ENCODE peak calls at places on chromosomes 12 and 14, in four cellular contexts. One of them, this sample, is unnamed.

GRCh38 chr12:130300090-130300489 is 37.6 kb upstream of the PIWIL1 start:
- DNase-seq in NCI-H446: no peak
- DNase-seq in glutamatergic neuron: no peak
- DNase-seq in upper lobe of right lung: no peak
- DNase-seq in this sample: no peak

GRCh38 chr12:57815177-57816000 is 3.1 kb downstream of the AVIL start:
- DNase-seq in upper lobe of right lung: peak
- DNase-seq in NCI-H446: no peak
- DNase-seq in glutamatergic neuron: no peak
- DNase-seq in this sample: peak

GRCh38 chr12:29521951-29522350 is 24.5 kb upstream of the OVCH1 start:
- DNase-seq in NCI-H446: no peak
- DNase-seq in glutamatergic neuron: no peak
- DNase-seq in upper lobe of right lung: no peak
- DNase-seq in this sample: no peak

GRCh38 chr12:107131832-107132616 is 38.7 kb upstream of the CRY1 start:
- DNase-seq in NCI-H446: peak
- DNase-seq in upper lobe of right lung: no peak
- DNase-seq in glutamatergic neuron: no peak
- DNase-seq in this sample: peak

GRCh38 chr12:64746663-64747062 is 12.5 kb downstream of the GNS start:
- DNase-seq in glutamatergic neuron: no peak
- DNase-seq in NCI-H446: no peak
- DNase-seq in upper lobe of right lung: no peak
- DNase-seq in this sample: no peak

GRCh38 chr12:57630891-57631433 is 2.0 kb downstream of the B4GALNT1 start:
- DNase-seq in glutamatergic neuron: no peak
- DNase-seq in NCI-H446: no peak
- DNase-seq in upper lobe of right lung: no peak
- DNase-seq in this sample: no peak

GRCh38 chr12:632102-632696 is 31.0 kb downstream of the NINJ2 start:
- DNase-seq in glutamatergic neuron: no peak
- DNase-seq in NCI-H446: no peak
- DNase-seq in upper lobe of right lung: no peak
- DNase-seq in this sample: no peak

GRCh38 chr12:67893003-67893402 is 96.2 kb upstream of the IFNG-AS1 start:
- DNase-seq in glutamatergic neuron: no peak
- DNase-seq in upper lobe of right lung: no peak
- DNase-seq in NCI-H446: no peak
- DNase-seq in this sample: no peak

GRCh38 chr12:28620281-28620680 is 430.0 kb downstream of the CCDC91 start:
- DNase-seq in upper lobe of right lung: no peak
- DNase-seq in NCI-H446: no peak
- DNase-seq in glutamatergic neuron: no peak
- DNase-seq in this sample: no peak

GRCh38 chr12:109247831-109248654 is 61.0 kb downstream of the FOXN4 start:
- DNase-seq in upper lobe of right lung: no peak
- DNase-seq in glutamatergic neuron: no peak
- DNase-seq in NCI-H446: no peak
- DNase-seq in this sample: no peak

GRCh38 chr12:19992311-19992710 is 376.0 kb upstream of the PDE3A start:
- DNase-seq in upper lobe of right lung: no peak
- DNase-seq in glutamatergic neuron: no peak
- DNase-seq in NCI-H446: no peak
- DNase-seq in this sample: no peak

GRCh38 chr14:100278702-100279101 is 27.5 kb downstream of the SLC25A29 start:
- DNase-seq in NCI-H446: no peak
- DNase-seq in upper lobe of right lung: peak
- DNase-seq in glutamatergic neuron: no peak
- DNase-seq in this sample: no peak

GRCh38 chr12:53300187-53300586 is 692 bp downstream of the MYG1 start:
- DNase-seq in upper lobe of right lung: no peak
- DNase-seq in NCI-H446: no peak
- DNase-seq in glutamatergic neuron: no peak
- DNase-seq in this sample: no peak

GRCh38 chr12:124413401-124413800 is 118.5 kb downstream of the RFLNA start:
- DNase-seq in upper lobe of right lung: no peak
- DNase-seq in glutamatergic neuron: no peak
- DNase-seq in NCI-H446: no peak
- DNase-seq in this sample: no peak

GRCh38 chr14:94446126-94446525 is 6.5 kb downstream of the SERPINA11 start:
- DNase-seq in upper lobe of right lung: no peak
- DNase-seq in NCI-H446: no peak
- DNase-seq in glutamatergic neuron: no peak
- DNase-seq in this sample: no peak